ENCODE peak calls at places on chromosome X, in nine cellular contexts. E, S, F, W, P, A, G, Z and X are unnamed samples.

GRCh38 chrX:65528705-65529340 is 5.8 kb downstream of the LAS1L start:
- DNase-seq in F (peak), E (peak), P (peak), G (peak), W (peak), Z (peak), A (peak), S (peak), X (peak)

GRCh38 chrX:130211415-130212186 is 39.8 kb downstream of the RAB33A start:
- DNase-seq in W (no peak), G (no peak), S (no peak), P (no peak), A (no peak), E (no peak), F (no peak), Z (no peak), X (peak)

GRCh38 chrX:30735839-30736238 is 82.6 kb downstream of the GK start:
- DNase-seq in W (peak), E (peak), F (peak), G (peak), P (peak), S (peak), A (peak), Z (peak), X (peak)

GRCh38 chrX:12210196-12210815 is 72.0 kb downstream of the FRMPD4 start:
- DNase-seq in A (no peak), W (peak), P (no peak), G (peak), E (no peak), F (no peak), Z (peak), S (no peak), X (no peak)

GRCh38 chrX:24371391-24371972 is 11.0 kb downstream of the SUPT20HL1 start:
- DNase-seq in P (peak), E (peak), S (peak), W (peak), G (peak), Z (peak), F (peak), A (peak), X (peak)

GRCh38 chrX:114924423-114924822 is 93.0 kb downstream of the IL13RA2 start:
- DNase-seq in Z (no peak), P (no peak), E (no peak), S (no peak), F (no peak), G (no peak), W (no peak), A (no peak), X (no peak)

GRCh38 chrX:142068365-142068764 is 136.7 kb downstream of the MAGEC2 start:
- DNase-seq in A (no peak), Z (no peak), G (no peak), W (no peak), P (no peak), E (no peak), S (no peak), F (no peak), X (no peak)

GRCh38 chrX:119826399-119826959 is 26.3 kb downstream of the UPF3B start:
- DNase-seq in F (no peak), S (no peak), E (no peak), G (peak), Z (peak), A (no peak), P (no peak), W (no peak), X (peak)

GRCh38 chrX:46554942-46555341 is 9.7 kb upstream of the ZNF674 start:
- DNase-seq in A (no peak), P (no peak), E (no peak), G (peak), W (no peak), Z (peak), S (no peak), F (no peak), X (no peak)

GRCh38 chrX:143940119-143940518 is 56.2 kb downstream of the UBE2NL start:
- DNase-seq in E (no peak), Z (no peak), A (no peak), G (no peak), F (no peak), P (no peak), S (no peak), W (no peak), X (no peak)

GRCh38 chrX:3697701-3698279 is 15.7 kb downstream of the PRKX start:
- DNase-seq in W (peak), A (no peak), F (no peak), S (no peak), E (peak), Z (peak), G (peak), P (peak), X (no peak)

GRCh38 chrX:25976683-25977310 is 161.3 kb upstream of the MAGEB18 start:
- DNase-seq in F (no peak), S (no peak), E (no peak), W (no peak), A (no peak), Z (no peak), G (no peak), P (peak), X (no peak)

GRCh38 chrX:2748171-2748814 is 3.5 kb upstream of the XG start:
- DNase-seq in F (no peak), W (no peak), G (no peak), A (no peak), S (no peak), P (no peak), E (no peak), Z (no peak), X (no peak)

GRCh38 chrX:41858161-41858775 is 65.1 kb downstream of the CASK start:
- DNase-seq in F (no peak), G (no peak), E (no peak), P (peak), Z (no peak), A (no peak), S (no peak), W (no peak), X (no peak)

GRCh38 chrX:121802881-121803412 is 755.5 kb downstream of the GLUD2 start:
- DNase-seq in P (no peak), F (no peak), G (no peak), Z (no peak), A (no peak), S (no peak), E (no peak), W (no peak), X (no peak)

GRCh38 chrX:47662144-47662657 is 3.2 kb upstream of the UXT start:
- DNase-seq in E (no peak), A (no peak), P (no peak), W (no peak), G (peak), F (peak), S (peak), Z (peak), X (peak)

GRCh38 chrX:44157858-44158257 is 184.7 kb upstream of the NDP start:
- DNase-seq in E (no peak), W (no peak), P (no peak), S (no peak), Z (peak), G (no peak), F (no peak), A (no peak), X (no peak)

GRCh38 chrX:14697453-14697852 is 168.1 kb downstream of the GLRA2 start:
- DNase-seq in W (no peak), E (no peak), A (no peak), Z (no peak), G (no peak), P (peak), S (peak), F (peak), X (no peak)

GRCh38 chrX:21176927-21177571 is 197.2 kb upstream of the CNKSR2 start:
- DNase-seq in S (no peak), P (no peak), W (no peak), E (no peak), Z (no peak), F (no peak), G (no peak), A (no peak), X (no peak)

GRCh38 chrX:103250977-103251376 is 4.0 kb downstream of the TCEAL8 start:
- DNase-seq in P (peak), F (no peak), E (no peak), W (no peak), Z (no peak), A (no peak), S (no peak), G (no peak), X (no peak)

GRCh38 chrX:110381216-110381615 is 22.6 kb downstream of the RTL9 start:
- DNase-seq in G (peak), P (no peak), S (no peak), F (no peak), A (no peak), E (no peak), W (no peak), Z (no peak), X (no peak)

GRCh38 chrX:54043696-54044125 is 562 bp downstream of the PHF8 start:
- DNase-seq in E (peak), P (peak), Z (peak), F (peak), A (peak), W (no peak), G (peak), S (peak), X (no peak)

GRCh38 chrX:149487292-149487691 is 17.8 kb downstream of the IDS start:
- DNase-seq in G (no peak), E (no peak), W (no peak), F (no peak), S (peak), A (no peak), P (peak), Z (no peak), X (no peak)

GRCh38 chrX:153317996-153318722 is 3.4 kb downstream of the PNMA6F start:
- DNase-seq in E (no peak), S (no peak), G (no peak), W (no peak), P (no peak), F (no peak), Z (no peak), A (no peak), X (no peak)

GRCh38 chrX:39856472-39857121 is 241.2 kb downstream of the BCOR start:
- DNase-seq in A (no peak), W (no peak), F (no peak), E (no peak), G (no peak), Z (no peak), P (no peak), S (no peak), X (no peak)

GRCh38 chrX:18354369-18355329 is at the start of gene SCML2:
- DNase-seq in S (peak), A (no peak), Z (peak), F (peak), W (peak), E (peak), P (peak), G (peak), X (peak)

GRCh38 chrX:124086411-124086810 is 124.9 kb downstream of the STAG2 start:
- DNase-seq in E (no peak), A (peak), Z (no peak), P (no peak), G (no peak), S (peak), W (no peak), F (no peak), X (peak)